ENCODE peak calls at places on chromosomes 11 and 22, in seven cellular contexts. H, W, J, E, L, D and O are unnamed samples.

GRCh38 chr11:119774180-119774763 is 45.3 kb upstream of the NECTIN1 start:
- DNase-seq in H (peak; percentile 65), W (peak; percentile 10), D (peak; percentile 30), E (peak; percentile 4), J (no peak), L (no peak), O (no peak)

GRCh38 chr11:57458410-57459111 is 1.8 kb upstream of the RTN4RL2 start:
- DNase-seq in W (no peak), E (peak; percentile 26), H (peak; percentile 67), D (peak; percentile 33), L (no peak), J (peak; percentile 92), O (no peak)

GRCh38 chr11:102332611-102332994 is 14.4 kb upstream of the BIRC2 start:
- DNase-seq in E (no peak), L (no peak), D (no peak), H (peak; percentile 26), W (no peak), J (no peak), O (no peak)

GRCh38 chr11:78031629-78032028 is 8.6 kb upstream of the KCTD14 start:
- DNase-seq in E (no peak), D (no peak), J (no peak), L (no peak), W (no peak), H (no peak), O (no peak)

GRCh38 chr11:111736191-111736590 is 30.0 kb downstream of the PPP2R1B start:
- DNase-seq in H (no peak), D (no peak), W (no peak), E (no peak), J (no peak), L (no peak), O (no peak)

GRCh38 chr11:55707029-55707428 is 45.0 kb downstream of the OR4C6 start:
- DNase-seq in W (peak; percentile 32), D (peak; percentile 51), E (peak; percentile 38), L (no peak), H (peak; percentile 9), J (no peak), O (no peak)

GRCh38 chr11:7595951-7596350 is 77.3 kb downstream of the CYB5R2 start:
- DNase-seq in W (no peak), L (no peak), J (no peak), H (no peak), D (no peak), E (no peak), O (no peak)

GRCh38 chr11:8832571-8833260 is 78.3 kb upstream of the AKIP1 start:
- DNase-seq in W (no peak), D (peak; percentile 43), H (peak; percentile 42), L (no peak), E (peak; percentile 69), J (no peak), O (peak; percentile 69)

GRCh38 chr11:116611998-116612620 is 160.7 kb downstream of the BUD13 start:
- DNase-seq in W (no peak), H (no peak), J (no peak), D (no peak), E (no peak), L (no peak), O (no peak)

DNA sequence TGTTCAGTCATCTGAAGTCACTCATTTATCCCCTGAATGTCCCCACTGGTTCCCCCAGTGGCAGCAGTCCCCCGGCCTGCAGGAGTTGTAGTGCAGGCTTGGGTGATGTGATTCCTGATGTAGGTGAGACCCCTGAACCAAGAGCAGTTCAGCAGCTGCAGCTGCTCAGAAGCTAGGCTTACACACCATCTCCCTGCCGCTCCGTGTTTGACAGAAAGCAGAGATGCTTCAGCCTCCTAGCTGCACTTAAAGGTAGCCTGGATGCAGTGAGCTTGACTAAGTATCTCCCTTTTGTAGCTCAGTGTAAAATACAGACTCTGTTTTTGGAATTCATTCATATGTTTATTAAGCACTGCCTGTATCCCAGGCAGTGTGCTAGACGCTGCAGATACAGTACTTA is 47.3 kb downstream of the C22orf31 start:
- DNase-seq in J (no peak), L (no peak), D (no peak), W (no peak), H (no peak), E (no peak), O (no peak)
- H3K4me1 ChIP-seq in J (peaks cover 12% of the 10 kb centered on the region), L (peaks cover 26% of the 10 kb centered on the region), D (peaks cover 6% of the 10 kb centered on the region), W (no peaks in the 10 kb centered on the region), H (peaks cover 33% of the 10 kb centered on the region), E (no peaks in the 10 kb centered on the region), O (peaks cover 7% of the 10 kb centered on the region)

DNA sequence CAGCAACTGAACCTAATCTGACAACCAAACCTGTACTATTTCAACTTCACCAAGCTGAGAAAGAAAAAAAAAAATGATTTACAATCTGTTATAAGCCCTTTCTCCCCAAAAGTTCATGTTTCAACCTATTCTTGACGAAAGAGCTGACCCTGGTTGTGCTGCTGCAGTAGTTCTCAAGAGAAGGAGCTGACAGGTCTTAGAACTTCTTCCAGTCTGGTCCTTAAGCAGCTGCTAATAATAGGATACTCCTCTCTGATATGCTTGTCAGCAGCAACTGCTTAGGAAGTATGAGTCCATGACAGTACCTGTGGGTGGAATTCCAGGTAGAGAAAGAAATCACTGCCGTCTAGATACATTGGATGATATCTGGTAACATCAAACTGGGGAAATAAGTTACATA is 735.1 kb upstream of the CCDC90B start:
- DNase-seq in L (no peak), D (no peak), W (no peak), H (no peak), J (no peak), E (no peak), O (no peak)
- H3K27ac ChIP-seq in L (no peak overlapping the region), D (no peak overlapping the region), W (no peak overlapping the region), H (no peak overlapping the region), J (no peak overlapping the region), E (no peak overlapping the region), O (no peak overlapping the region)

GRCh38 chr22:42963231-42963595 is 51.7 kb downstream of the PACSIN2 start:
- DNase-seq in E (no peak), L (no peak), J (no peak), H (no peak), W (no peak), D (no peak), O (no peak)
- H3K4me1 ChIP-seq in E (peaks cover 5% of the 10 kb centered on the region), L (peaks cover 40% of the 10 kb centered on the region), J (peaks cover 34% of the 10 kb centered on the region), H (peaks cover 43% of the 10 kb centered on the region), W (peaks cover 27% of the 10 kb centered on the region), D (no peaks in the 10 kb centered on the region), O (peaks cover 20% of the 10 kb centered on the region)

DNA sequence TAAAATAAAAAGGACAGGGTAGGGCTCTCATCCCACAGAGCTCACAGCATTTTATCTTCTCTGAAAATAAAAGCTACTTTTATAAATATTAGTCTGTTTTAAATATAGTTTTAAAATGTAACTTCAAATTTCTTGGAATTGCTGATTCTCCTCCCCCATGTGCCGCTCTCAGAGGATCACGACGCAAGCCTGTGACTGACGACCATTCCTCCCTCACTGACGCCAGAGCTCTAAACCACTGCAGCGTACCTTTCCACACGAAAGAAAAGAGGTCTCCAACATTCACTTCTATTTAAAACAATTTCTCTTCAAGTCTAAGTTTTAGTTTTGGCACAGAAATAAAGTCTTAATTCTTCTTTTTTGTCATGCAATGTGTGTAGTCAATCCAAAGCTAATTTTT is 9.3 kb downstream of the TOLLIP start:
- DNase-seq in J (no peak), E (no peak), L (no peak), W (no peak), H (no peak), D (no peak), O (peak; percentile 9)
- H3K27ac ChIP-seq in J (no peak overlapping the region), E (no peak overlapping the region), L (no peak overlapping the region), W (no peak overlapping the region), H (peak overlapping the region; percentile 39), D (no peak overlapping the region), O (no peak overlapping the region)

GRCh38 chr11:10488581-10489443 is 33.7 kb downstream of the AMPD3 start:
- DNase-seq in L (no peak), J (no peak), E (peak; percentile 37), D (peak; percentile 4), W (no peak), H (no peak), O (no peak)
- H3K4me1 ChIP-seq in L (peaks cover 7% of the 10 kb centered on the region), J (peaks cover 5% of the 10 kb centered on the region), E (peaks cover 12% of the 10 kb centered on the region), D (peaks cover 7% of the 10 kb centered on the region), W (peaks cover 17% of the 10 kb centered on the region), H (no peaks in the 10 kb centered on the region), O (peaks cover 9% of the 10 kb centered on the region)

DNA sequence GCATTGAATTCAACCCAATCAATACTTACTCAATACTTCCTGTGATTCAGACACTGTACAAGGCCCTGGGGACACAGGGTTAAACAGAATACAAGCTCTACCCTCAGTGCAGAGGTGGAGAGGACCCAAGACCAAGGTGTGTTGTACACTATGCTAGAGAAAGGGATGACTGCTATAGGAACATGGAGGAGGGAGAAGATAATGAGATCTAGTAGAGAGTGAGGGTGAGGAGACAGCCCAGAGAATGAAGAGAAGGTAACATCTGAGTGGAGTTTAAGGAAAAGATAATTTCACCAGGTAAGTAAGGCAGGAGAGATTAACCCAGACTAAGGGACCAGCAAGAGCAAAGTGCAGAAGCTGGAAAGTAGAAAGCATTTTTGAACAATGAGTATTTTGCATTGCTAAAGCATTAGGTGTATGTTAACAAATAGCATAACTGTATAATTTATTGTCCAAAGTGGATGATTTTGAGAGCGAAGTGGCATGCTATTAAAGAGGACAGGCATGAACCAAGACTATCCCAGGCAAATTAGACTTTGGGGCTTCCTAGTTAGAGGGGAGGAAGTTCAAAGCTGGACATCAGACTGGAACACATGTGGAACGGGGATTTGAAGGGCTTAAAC is 128.8 kb downstream of the RASSF10 start:
- DNase-seq in L (no peak), W (no peak), D (no peak), E (no peak), H (no peak), J (no peak), O (no peak)
- H3K27ac ChIP-seq in L (no peak overlapping the region), W (no peak overlapping the region), D (no peak overlapping the region), E (no peak overlapping the region), H (peak overlapping the region; percentile 36), J (no peak overlapping the region), O (no peak overlapping the region)

GRCh38 chr11:1853376-1854131 is 670 bp downstream of the LSP1 start:
- DNase-seq in J (no peak), H (no peak), E (peak; percentile 49), D (peak; percentile 19), L (no peak), W (no peak), O (no peak)

GRCh38 chr11:1851437-1852180 is 1.3 kb upstream of the LSP1 start:
- DNase-seq in D (peak; percentile 8), L (no peak), J (no peak), H (no peak), W (no peak), E (peak; percentile 17), O (no peak)

GRCh38 chr11:1854132-1854948 is 1.5 kb downstream of the LSP1 start:
- DNase-seq in H (no peak), J (no peak), L (no peak), W (no peak), D (peak; percentile 78), E (peak; percentile 35), O (no peak)

GRCh38 chr11:1852885-1853284 is at the start of gene LSP1:
- DNase-seq in L (no peak), E (peak; percentile 97), J (no peak), H (no peak), D (peak; percentile 96), W (no peak), O (no peak)

DNA sequence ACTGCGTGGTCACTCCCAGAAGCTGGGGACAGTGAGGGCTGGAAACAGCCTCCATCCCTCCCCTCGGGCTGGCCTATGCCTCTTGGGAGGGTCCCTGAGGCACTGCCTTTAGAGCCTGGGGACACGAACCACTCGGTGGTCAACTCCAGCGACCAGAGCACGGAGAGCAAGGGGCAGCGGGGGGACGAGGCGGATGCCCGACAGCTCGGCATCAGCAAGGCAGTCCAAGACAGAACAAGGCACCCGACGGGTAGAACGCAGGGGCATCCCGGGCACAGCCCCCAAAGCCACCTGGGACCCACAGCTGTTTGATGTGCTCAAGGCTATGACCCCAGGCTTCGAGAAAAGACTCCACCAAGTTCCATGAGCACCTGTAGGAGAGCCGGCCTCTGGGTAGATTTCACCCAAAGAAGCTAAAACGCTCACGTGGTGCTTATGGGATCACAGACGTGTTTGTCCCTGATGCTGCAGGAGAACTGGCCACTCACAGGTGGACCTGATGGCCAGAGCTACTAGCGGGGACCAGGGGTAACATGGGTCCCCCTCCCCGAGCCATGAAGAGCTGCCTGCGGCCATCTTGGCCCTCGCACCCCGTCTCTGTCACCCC is 510 bp upstream of the LSP1 start:
- DNase-seq in D (no peak), J (no peak), E (no peak), H (no peak), W (no peak), L (no peak), O (no peak)
- H3K4me1 ChIP-seq in D (peaks cover 53% of the 10 kb centered on the region), J (no peaks in the 10 kb centered on the region), E (peaks cover 88% of the 10 kb centered on the region), H (no peaks in the 10 kb centered on the region), W (no peaks in the 10 kb centered on the region), L (no peaks in the 10 kb centered on the region), O (no peaks in the 10 kb centered on the region)